ENCODE peak calls at places on chromosome 21, in five cellular contexts. B is pancreas, V is fibroblast of lung, F is heart left ventricle, R is neural progenitor cell. A is an unnamed sample.

GRCh38 chr21:41168391-41169257 is 664 bp downstream of the BACE2 start:
- DNase-seq in R (peak; percentile 62), B (peak; percentile 46), V (peak; percentile 71), F (peak; percentile 56), A (peak; percentile 51)

GRCh38 chr21:46067505-46068201 is 30.3 kb upstream of the COL6A2 start:
- DNase-seq in B (no peak), F (no peak), V (no peak), R (no peak), A (no peak)

GRCh38 chr21:41802684-41803083 is 35.8 kb upstream of the RIPK4 start:
- DNase-seq in V (peak; percentile 50), B (no peak), R (no peak), F (peak; percentile 55), A (no peak)

GRCh38 chr21:42496839-42497202 is 797 bp upstream of the RSPH1 start:
- DNase-seq in V (peak; percentile 11), B (no peak), R (peak; percentile 60), F (no peak), A (peak; percentile 13)

GRCh38 chr21:32624726-32625125 is 12.5 kb upstream of the CFAP298 start:
- DNase-seq in R (no peak), B (no peak), F (no peak), V (no peak), A (peak; percentile 25)

GRCh38 chr21:38859852-38860251 is 54.1 kb downstream of the ETS2 start:
- DNase-seq in F (no peak), V (no peak), R (no peak), B (no peak), A (no peak)

GRCh38 chr21:36567216-36567917 is 87.4 kb upstream of the CLDN14 start:
- DNase-seq in V (no peak), F (no peak), R (no peak), B (no peak), A (no peak)

GRCh38 chr21:28018741-28019669 is 973.7 kb downstream of the LTN1 start:
- DNase-seq in F (no peak), R (no peak), B (peak; percentile 5), V (peak; percentile 13), A (peak; percentile 26)

GRCh38 chr21:36548866-36549265 is 68.9 kb upstream of the CLDN14 start:
- DNase-seq in F (no peak), R (no peak), B (no peak), V (no peak), A (no peak)

GRCh38 chr21:44949161-44950015 is 9.6 kb downstream of the SLX9 start:
- DNase-seq in V (peak; percentile 67), F (peak; percentile 89), B (peak; percentile 72), R (peak; percentile 90), A (peak; percentile 77)
- TF ChIP-seq CTCF in V (peak; percentile 77), F (peak; percentile 96), B (peak; percentile 94), R (peak; percentile 90), A (peak; percentile 93)

DNA sequence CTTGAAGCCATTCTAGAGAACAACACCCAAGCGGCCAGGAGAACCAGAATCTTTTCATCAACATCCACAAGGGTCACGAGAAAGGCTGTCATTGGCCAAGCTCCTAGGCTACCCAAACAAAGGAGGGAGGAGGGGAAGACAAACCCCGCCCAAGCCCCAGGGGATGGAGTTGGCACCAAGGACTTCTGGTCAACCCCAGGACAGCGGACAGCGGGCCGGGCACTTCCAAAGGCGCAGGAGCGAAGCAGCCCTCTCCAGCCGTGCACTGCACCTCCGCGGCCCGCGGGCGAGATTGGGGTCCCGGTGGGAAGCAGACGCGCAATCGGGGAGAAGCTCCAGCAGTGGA is at the start of gene CLIC6:
- DNase-seq in F (no peak), B (no peak), R (peak; percentile 57), V (no peak), A (no peak)
- H3K4me3 ChIP-seq in F (peak within 1 kb of the TSS; percentile 51), B (no peak within 1 kb of the TSS), R (peak within 1 kb of the TSS; percentile 65), V (no peak within 1 kb of the TSS), A (no peak within 1 kb of the TSS)

GRCh38 chr21:34690793-34691175 is 22.0 kb downstream of the CLIC6 start:
- DNase-seq in F (no peak), B (no peak), V (no peak), R (no peak), A (no peak)

GRCh38 chr21:34687065-34687464 is 18.3 kb downstream of the CLIC6 start:
- DNase-seq in R (no peak), F (no peak), V (no peak), B (no peak), A (no peak)

GRCh38 chr21:34690041-34690792 is 21.4 kb downstream of the CLIC6 start:
- DNase-seq in R (no peak), V (no peak), B (no peak), F (no peak), A (no peak)

GRCh38 chr21:34688715-34689114 is 19.9 kb downstream of the CLIC6 start:
- DNase-seq in V (no peak), B (no peak), F (no peak), R (no peak), A (no peak)

GRCh38 chr21:34688145-34688544 is 19.4 kb downstream of the CLIC6 start:
- DNase-seq in F (no peak), B (no peak), V (peak; percentile 35), R (no peak), A (no peak)
- TF ChIP-seq CTCF in F (peak; percentile 38), B (no peak), V (peak; percentile 60), R (no peak), A (no peak)

GRCh38 chr21:34569381-34569979 is 45.4 kb downstream of the RCAN1 start:
- DNase-seq in F (no peak), B (no peak), V (no peak), R (no peak), A (no peak)
- H3K4me3 ChIP-seq in F (no peak overlapping the region), B (no peak overlapping the region), V (no peak overlapping the region), R (no peak overlapping the region), A (no peak overlapping the region)